ENCODE peak calls at places on chromosomes 7 and 10, in seven cellular contexts. R is CD8-positive, alpha-beta memory T cell; U is stimulated activated CD4-positive, alpha-beta T cell treated with anti-CD3 and anti-CD28 coated beads, TNF-alpha, amount 100 ng/mL, for 24 hours; B is brain microvascular endothelial cell; D is T-helper 2 cell; W is amygdala; C is Caco-2. Y is an unnamed sample.

GRCh38 chr10:11863353-11864105 is 40.4 kb downstream of the PROSER2 start:
- DNase-seq in D (no peak), R (peak), B (no peak), C (peak), W (no peak), U (peak), Y (no peak)

GRCh38 chr7:11341285-11341944 is 367.7 kb downstream of the PHF14 start:
- DNase-seq in B (peak), C (peak), W (no peak), R (no peak), D (no peak), U (no peak), Y (no peak)

GRCh38 chr7:126809188-126809587 is 443.6 kb downstream of the GRM8 start:
- DNase-seq in B (no peak), D (no peak), W (no peak), R (no peak), U (no peak), C (no peak), Y (no peak)

GRCh38 chr10:13291821-13292773 is 7.8 kb downstream of the PHYH start:
- DNase-seq in C (no peak), D (no peak), B (no peak), U (no peak), R (no peak), W (no peak), Y (no peak)

GRCh38 chr7:15476101-15476918 is 85.5 kb downstream of the AGMO start:
- DNase-seq in D (no peak), R (no peak), C (no peak), U (no peak), W (no peak), B (no peak), Y (no peak)

GRCh38 chr7:27168265-27168947 is 3.1 kb upstream of the HOXA9 start:
- DNase-seq in C (no peak), D (no peak), R (no peak), W (no peak), U (no peak), B (no peak), Y (no peak)

GRCh38 chr10:103193820-103194529 is 903 bp upstream of the NT5C2 start:
- DNase-seq in D (no peak), U (no peak), R (no peak), C (no peak), W (no peak), B (no peak), Y (no peak)

GRCh38 chr10:35854661-35855060 is 212.6 kb upstream of the FZD8 start:
- DNase-seq in C (no peak), R (no peak), U (no peak), B (no peak), W (no peak), D (no peak), Y (no peak)

GRCh38 chr10:95279042-95279820 is 11.6 kb downstream of the PDLIM1 start:
- DNase-seq in R (no peak), U (no peak), W (no peak), C (no peak), D (no peak), B (peak), Y (no peak)

GRCh38 chr7:26143298-26144044 is 8.5 kb upstream of the NFE2L3 start:
- DNase-seq in B (no peak), U (no peak), R (no peak), D (no peak), W (no peak), C (no peak), Y (peak)

GRCh38 chr7:98301693-98302470 is 20.4 kb downstream of the BRI3 start:
- DNase-seq in W (no peak), U (no peak), R (no peak), B (no peak), C (no peak), D (no peak), Y (no peak)

GRCh38 chr10:95221124-95221523 is 27.1 kb downstream of the ACSM6 start:
- DNase-seq in C (peak), U (no peak), R (no peak), W (no peak), D (no peak), B (peak), Y (peak)

GRCh38 chr7:158449942-158450341 is 137.7 kb downstream of the PTPRN2 start:
- DNase-seq in D (no peak), W (no peak), U (no peak), B (no peak), R (no peak), C (no peak), Y (no peak)

Y was measured in non-pigmented ciliary epithelial cell.